ENCODE peak calls at places on chromosomes 1 and 21, in seven cellular contexts. J, S, O, N, E, V and A are unnamed samples.

GRCh38 chr1:116128669-116129068 is 17.5 kb downstream of the MAB21L3 start:
- DNase-seq in S (no peak), E (no peak), O (no peak), V (no peak), N (no peak), J (no peak), A (no peak)

GRCh38 chr1:236685917-236686814 is at the start of gene ACTN2:
- DNase-seq in N (peak; percentile 7), V (no peak), S (peak; percentile 12), O (no peak), E (no peak), J (peak; percentile 68), A (peak; percentile 15)

GRCh38 chr1:15953294-15953771 is 22.6 kb downstream of the ZBTB17 start:
- DNase-seq in O (no peak), E (peak; percentile 62), N (no peak), S (no peak), J (no peak), V (no peak), A (peak; percentile 31)

GRCh38 chr21:34612557-34612956 is 2.4 kb downstream of the RCAN1 start:
- DNase-seq in E (no peak), J (no peak), N (no peak), V (no peak), S (no peak), O (no peak), A (no peak)

GRCh38 chr21:32523463-32523862 is 61.9 kb downstream of the TCP10L start:
- DNase-seq in O (no peak), J (no peak), E (no peak), V (no peak), N (no peak), S (no peak), A (no peak)

GRCh38 chr1:66168467-66168887 is 365.5 kb upstream of the SGIP1 start:
- DNase-seq in O (no peak), N (no peak), J (no peak), E (peak; percentile 66), S (no peak), V (peak; percentile 15), A (peak; percentile 41)

GRCh38 chr1:107870691-107871090 is 94.3 kb downstream of the VAV3 start:
- DNase-seq in S (no peak), N (no peak), E (no peak), J (no peak), V (no peak), O (no peak), A (peak; percentile 77)

GRCh38 chr1:169112241-169112640 is 5.8 kb downstream of the ATP1B1 start:
- DNase-seq in S (no peak), O (no peak), J (no peak), E (no peak), V (no peak), N (no peak), A (peak; percentile 47)